ENCODE peak calls at places on chromosomes 16 and 17, in six cellular contexts. One of them, this sample, is unnamed.

GRCh38 chr17:4326608-4327007 is 39.9 kb downstream of the UBE2G1 start:
- DNase-seq in nucleus accumbens: no peak
- DNase-seq in activated CD8-positive, alpha-beta memory T cell treated with anti-CD3 and anti-CD28 coated beads for 48 hours: no peak
- DNase-seq in GM12864: no peak
- DNase-seq in HS-5: no peak
- DNase-seq in substantia nigra: no peak
- DNase-seq in this sample: no peak

GRCh38 chr17:39568710-39569109 is 39.0 kb downstream of the NEUROD2 start:
- DNase-seq in HS-5: no peak
- DNase-seq in activated CD8-positive, alpha-beta memory T cell treated with anti-CD3 and anti-CD28 coated beads for 48 hours: no peak
- DNase-seq in substantia nigra: no peak
- DNase-seq in nucleus accumbens: no peak
- DNase-seq in GM12864: no peak
- DNase-seq in this sample: no peak

GRCh38 chr17:80790021-80790765 is 201.4 kb upstream of the CHMP6 start:
- DNase-seq in GM12864: peak
- DNase-seq in HS-5: no peak
- DNase-seq in nucleus accumbens: no peak
- DNase-seq in activated CD8-positive, alpha-beta memory T cell treated with anti-CD3 and anti-CD28 coated beads for 48 hours: no peak
- DNase-seq in substantia nigra: no peak
- DNase-seq in this sample: no peak

GRCh38 chr17:49664706-49665211 is 13.1 kb downstream of the SPOP start:
- DNase-seq in nucleus accumbens: no peak
- DNase-seq in substantia nigra: no peak
- DNase-seq in activated CD8-positive, alpha-beta memory T cell treated with anti-CD3 and anti-CD28 coated beads for 48 hours: no peak
- DNase-seq in HS-5: no peak
- DNase-seq in GM12864: no peak
- DNase-seq in this sample: no peak

GRCh38 chr17:27319536-27320221 is 25.8 kb downstream of the WSB1 start:
- DNase-seq in substantia nigra: no peak
- DNase-seq in HS-5: no peak
- DNase-seq in GM12864: no peak
- DNase-seq in activated CD8-positive, alpha-beta memory T cell treated with anti-CD3 and anti-CD28 coated beads for 48 hours: no peak
- DNase-seq in nucleus accumbens: peak
- DNase-seq in this sample: no peak

GRCh38 chr17:40841246-40841645 is 18.8 kb upstream of the KRT10 start:
- DNase-seq in GM12864: no peak
- DNase-seq in nucleus accumbens: no peak
- DNase-seq in substantia nigra: no peak
- DNase-seq in HS-5: no peak
- DNase-seq in activated CD8-positive, alpha-beta memory T cell treated with anti-CD3 and anti-CD28 coated beads for 48 hours: no peak
- DNase-seq in this sample: no peak

GRCh38 chr17:72416054-72416691 is 295.4 kb downstream of the SOX9 start:
- DNase-seq in GM12864: no peak
- DNase-seq in nucleus accumbens: peak
- DNase-seq in HS-5: no peak
- DNase-seq in substantia nigra: no peak
- DNase-seq in activated CD8-positive, alpha-beta memory T cell treated with anti-CD3 and anti-CD28 coated beads for 48 hours: no peak
- DNase-seq in this sample: no peak

GRCh38 chr16:24116989-24117388 is 139.1 kb upstream of the CACNG3 start:
- DNase-seq in GM12864: no peak
- DNase-seq in HS-5: no peak
- DNase-seq in substantia nigra: no peak
- DNase-seq in activated CD8-positive, alpha-beta memory T cell treated with anti-CD3 and anti-CD28 coated beads for 48 hours: no peak
- DNase-seq in nucleus accumbens: no peak
- DNase-seq in this sample: no peak

GRCh38 chr17:41009301-41009760 is 403 bp upstream of the KRTAP3-1 start:
- DNase-seq in GM12864: no peak
- DNase-seq in activated CD8-positive, alpha-beta memory T cell treated with anti-CD3 and anti-CD28 coated beads for 48 hours: no peak
- DNase-seq in HS-5: no peak
- DNase-seq in nucleus accumbens: no peak
- DNase-seq in substantia nigra: no peak
- DNase-seq in this sample: no peak

GRCh38 chr17:44556114-44556853 is 1.0 kb upstream of the FZD2 start:
- DNase-seq in nucleus accumbens: no peak
- DNase-seq in GM12864: peak
- DNase-seq in HS-5: no peak
- DNase-seq in substantia nigra: no peak
- DNase-seq in activated CD8-positive, alpha-beta memory T cell treated with anti-CD3 and anti-CD28 coated beads for 48 hours: no peak
- DNase-seq in this sample: no peak

GRCh38 chr16:75305364-75306101 is 54.1 kb upstream of the BCAR1 start:
- DNase-seq in substantia nigra: no peak
- DNase-seq in activated CD8-positive, alpha-beta memory T cell treated with anti-CD3 and anti-CD28 coated beads for 48 hours: no peak
- DNase-seq in HS-5: peak
- DNase-seq in nucleus accumbens: no peak
- DNase-seq in GM12864: peak
- DNase-seq in this sample: peak

GRCh38 chr16:27174007-27174406 is 29.3 kb upstream of the KDM8 start:
- DNase-seq in activated CD8-positive, alpha-beta memory T cell treated with anti-CD3 and anti-CD28 coated beads for 48 hours: peak
- DNase-seq in nucleus accumbens: no peak
- DNase-seq in GM12864: no peak
- DNase-seq in substantia nigra: no peak
- DNase-seq in HS-5: no peak
- DNase-seq in this sample: no peak

GRCh38 chr16:3574195-3574594 is 3.0 kb downstream of the NLRC3 start:
- DNase-seq in GM12864: no peak
- DNase-seq in activated CD8-positive, alpha-beta memory T cell treated with anti-CD3 and anti-CD28 coated beads for 48 hours: no peak
- DNase-seq in nucleus accumbens: no peak
- DNase-seq in HS-5: no peak
- DNase-seq in substantia nigra: no peak
- DNase-seq in this sample: no peak

GRCh38 chr17:46818929-46819859 is 702 bp upstream of the WNT3 start:
- DNase-seq in nucleus accumbens: no peak
- DNase-seq in substantia nigra: no peak
- DNase-seq in activated CD8-positive, alpha-beta memory T cell treated with anti-CD3 and anti-CD28 coated beads for 48 hours: no peak
- DNase-seq in HS-5: no peak
- DNase-seq in GM12864: no peak
- DNase-seq in this sample: no peak

GRCh38 chr16:85440744-85441143 is 172.4 kb upstream of the GSE1 start:
- DNase-seq in activated CD8-positive, alpha-beta memory T cell treated with anti-CD3 and anti-CD28 coated beads for 48 hours: no peak
- DNase-seq in GM12864: no peak
- DNase-seq in nucleus accumbens: no peak
- DNase-seq in substantia nigra: no peak
- DNase-seq in HS-5: no peak
- DNase-seq in this sample: no peak

GRCh38 chr16:56732832-56733231 is 2.9 kb downstream of the NUP93 start:
- DNase-seq in HS-5: no peak
- DNase-seq in activated CD8-positive, alpha-beta memory T cell treated with anti-CD3 and anti-CD28 coated beads for 48 hours: no peak
- DNase-seq in GM12864: no peak
- DNase-seq in nucleus accumbens: no peak
- DNase-seq in substantia nigra: no peak
- DNase-seq in this sample: no peak

GRCh38 chr16:27080870-27081269 is 14.1 kb downstream of the C16orf82 start:
- DNase-seq in GM12864: no peak
- DNase-seq in nucleus accumbens: no peak
- DNase-seq in HS-5: peak
- DNase-seq in activated CD8-positive, alpha-beta memory T cell treated with anti-CD3 and anti-CD28 coated beads for 48 hours: no peak
- DNase-seq in substantia nigra: no peak
- DNase-seq in this sample: no peak

GRCh38 chr17:28641579-28641978 is 3.4 kb downstream of the BLTP2 start:
- DNase-seq in substantia nigra: no peak
- DNase-seq in HS-5: no peak
- DNase-seq in nucleus accumbens: no peak
- DNase-seq in activated CD8-positive, alpha-beta memory T cell treated with anti-CD3 and anti-CD28 coated beads for 48 hours: no peak
- DNase-seq in GM12864: no peak
- DNase-seq in this sample: no peak

GRCh38 chr16:30761427-30761927 is 385 bp downstream of the CFAP119 start:
- DNase-seq in nucleus accumbens: peak
- DNase-seq in GM12864: no peak
- DNase-seq in activated CD8-positive, alpha-beta memory T cell treated with anti-CD3 and anti-CD28 coated beads for 48 hours: no peak
- DNase-seq in HS-5: no peak
- DNase-seq in substantia nigra: no peak
- DNase-seq in this sample: no peak

GRCh38 chr16:75087040-75087979 is 29.3 kb downstream of the LDHD start:
- DNase-seq in activated CD8-positive, alpha-beta memory T cell treated with anti-CD3 and anti-CD28 coated beads for 48 hours: no peak
- DNase-seq in GM12864: no peak
- DNase-seq in nucleus accumbens: no peak
- DNase-seq in HS-5: no peak
- DNase-seq in substantia nigra: no peak
- DNase-seq in this sample: no peak

GRCh38 chr17:27577884-27578717 is 52.9 kb upstream of the LGALS9 start:
- DNase-seq in nucleus accumbens: no peak
- DNase-seq in activated CD8-positive, alpha-beta memory T cell treated with anti-CD3 and anti-CD28 coated beads for 48 hours: no peak
- DNase-seq in HS-5: no peak
- DNase-seq in substantia nigra: no peak
- DNase-seq in GM12864: no peak
- DNase-seq in this sample: no peak

GRCh38 chr16:51306116-51306515 is 155.0 kb upstream of the SALL1 start:
- DNase-seq in substantia nigra: no peak
- DNase-seq in nucleus accumbens: no peak
- DNase-seq in GM12864: no peak
- DNase-seq in activated CD8-positive, alpha-beta memory T cell treated with anti-CD3 and anti-CD28 coated beads for 48 hours: no peak
- DNase-seq in HS-5: no peak
- DNase-seq in this sample: no peak

GRCh38 chr17:75267403-75268232 is 3.4 kb downstream of the MIF4GD start:
- DNase-seq in nucleus accumbens: no peak
- DNase-seq in HS-5: no peak
- DNase-seq in GM12864: no peak
- DNase-seq in activated CD8-positive, alpha-beta memory T cell treated with anti-CD3 and anti-CD28 coated beads for 48 hours: no peak
- DNase-seq in substantia nigra: no peak
- DNase-seq in this sample: no peak

GRCh38 chr17:39225974-39226683 is 384 bp upstream of the STAC2 start:
- DNase-seq in HS-5: no peak
- DNase-seq in GM12864: no peak
- DNase-seq in substantia nigra: no peak
- DNase-seq in activated CD8-positive, alpha-beta memory T cell treated with anti-CD3 and anti-CD28 coated beads for 48 hours: peak
- DNase-seq in nucleus accumbens: peak
- DNase-seq in this sample: no peak

GRCh38 chr17:37392024-37392590 is 14.5 kb downstream of the ACACA start:
- DNase-seq in HS-5: peak
- DNase-seq in substantia nigra: no peak
- DNase-seq in activated CD8-positive, alpha-beta memory T cell treated with anti-CD3 and anti-CD28 coated beads for 48 hours: no peak
- DNase-seq in nucleus accumbens: no peak
- DNase-seq in GM12864: peak
- DNase-seq in this sample: peak

GRCh38 chr17:27345141-27345904 is 51.4 kb downstream of the WSB1 start:
- DNase-seq in substantia nigra: no peak
- DNase-seq in activated CD8-positive, alpha-beta memory T cell treated with anti-CD3 and anti-CD28 coated beads for 48 hours: no peak
- DNase-seq in HS-5: no peak
- DNase-seq in GM12864: no peak
- DNase-seq in nucleus accumbens: peak
- DNase-seq in this sample: peak

GRCh38 chr17:33012522-33013033 is 20.9 kb downstream of the SPACA3 start:
- DNase-seq in HS-5: peak
- DNase-seq in activated CD8-positive, alpha-beta memory T cell treated with anti-CD3 and anti-CD28 coated beads for 48 hours: no peak
- DNase-seq in GM12864: no peak
- DNase-seq in substantia nigra: no peak
- DNase-seq in nucleus accumbens: no peak
- DNase-seq in this sample: peak

GRCh38 chr16:9311303-9311954 is 220.0 kb downstream of the HAPSTR1 start:
- DNase-seq in substantia nigra: no peak
- DNase-seq in GM12864: no peak
- DNase-seq in activated CD8-positive, alpha-beta memory T cell treated with anti-CD3 and anti-CD28 coated beads for 48 hours: no peak
- DNase-seq in nucleus accumbens: peak
- DNase-seq in HS-5: no peak
- DNase-seq in this sample: no peak

GRCh38 chr16:24668481-24669001 is 60.9 kb upstream of the TNRC6A start:
- DNase-seq in GM12864: no peak
- DNase-seq in activated CD8-positive, alpha-beta memory T cell treated with anti-CD3 and anti-CD28 coated beads for 48 hours: peak
- DNase-seq in HS-5: no peak
- DNase-seq in nucleus accumbens: no peak
- DNase-seq in substantia nigra: no peak
- DNase-seq in this sample: peak

GRCh38 chr16:15509051-15509592 is 74.7 kb downstream of the BMERB1 start:
- DNase-seq in HS-5: no peak
- DNase-seq in activated CD8-positive, alpha-beta memory T cell treated with anti-CD3 and anti-CD28 coated beads for 48 hours: no peak
- DNase-seq in nucleus accumbens: no peak
- DNase-seq in substantia nigra: no peak
- DNase-seq in GM12864: no peak
- DNase-seq in this sample: no peak

GRCh38 chr17:33765871-33766270 is 472.8 kb upstream of the ASIC2 start:
- DNase-seq in activated CD8-positive, alpha-beta memory T cell treated with anti-CD3 and anti-CD28 coated beads for 48 hours: no peak
- DNase-seq in GM12864: no peak
- DNase-seq in substantia nigra: no peak
- DNase-seq in nucleus accumbens: no peak
- DNase-seq in HS-5: no peak
- DNase-seq in this sample: no peak

GRCh38 chr17:45241315-45242011 is 19.8 kb downstream of the FMNL1 start:
- DNase-seq in substantia nigra: no peak
- DNase-seq in activated CD8-positive, alpha-beta memory T cell treated with anti-CD3 and anti-CD28 coated beads for 48 hours: no peak
- DNase-seq in HS-5: no peak
- DNase-seq in GM12864: no peak
- DNase-seq in nucleus accumbens: peak
- DNase-seq in this sample: no peak

GRCh38 chr16:21300309-21301167 is 22.4 kb upstream of the CRYM start:
- DNase-seq in substantia nigra: peak
- DNase-seq in GM12864: peak
- DNase-seq in HS-5: peak
- DNase-seq in activated CD8-positive, alpha-beta memory T cell treated with anti-CD3 and anti-CD28 coated beads for 48 hours: peak
- DNase-seq in nucleus accumbens: peak
- DNase-seq in this sample: peak

GRCh38 chr17:65278050-65278819 is 141.1 kb downstream of the RGS9 start:
- DNase-seq in GM12864: no peak
- DNase-seq in HS-5: no peak
- DNase-seq in activated CD8-positive, alpha-beta memory T cell treated with anti-CD3 and anti-CD28 coated beads for 48 hours: no peak
- DNase-seq in nucleus accumbens: no peak
- DNase-seq in substantia nigra: no peak
- DNase-seq in this sample: no peak

GRCh38 chr16:87465306-87465705 is 27.5 kb downstream of the ZCCHC14 start:
- DNase-seq in HS-5: no peak
- DNase-seq in activated CD8-positive, alpha-beta memory T cell treated with anti-CD3 and anti-CD28 coated beads for 48 hours: no peak
- DNase-seq in substantia nigra: no peak
- DNase-seq in GM12864: no peak
- DNase-seq in nucleus accumbens: no peak
- DNase-seq in this sample: peak

GRCh38 chr16:23072769-23073549 is 76.3 kb downstream of the USP31 start:
- DNase-seq in activated CD8-positive, alpha-beta memory T cell treated with anti-CD3 and anti-CD28 coated beads for 48 hours: no peak
- DNase-seq in HS-5: no peak
- DNase-seq in substantia nigra: no peak
- DNase-seq in GM12864: no peak
- DNase-seq in nucleus accumbens: no peak
- DNase-seq in this sample: no peak

GRCh38 chr16:46621006-46621629 is at the start of gene SHCBP1:
- DNase-seq in nucleus accumbens: peak
- DNase-seq in activated CD8-positive, alpha-beta memory T cell treated with anti-CD3 and anti-CD28 coated beads for 48 hours: peak
- DNase-seq in GM12864: peak
- DNase-seq in HS-5: peak
- DNase-seq in substantia nigra: peak
- DNase-seq in this sample: peak

GRCh38 chr17:37488009-37488604 is 1.6 kb upstream of the DUSP14 start:
- DNase-seq in HS-5: peak
- DNase-seq in GM12864: no peak
- DNase-seq in substantia nigra: no peak
- DNase-seq in activated CD8-positive, alpha-beta memory T cell treated with anti-CD3 and anti-CD28 coated beads for 48 hours: no peak
- DNase-seq in nucleus accumbens: no peak
- DNase-seq in this sample: peak

GRCh38 chr16:405548-406506 is 4.1 kb downstream of the DECR2 start:
- DNase-seq in activated CD8-positive, alpha-beta memory T cell treated with anti-CD3 and anti-CD28 coated beads for 48 hours: no peak
- DNase-seq in GM12864: no peak
- DNase-seq in nucleus accumbens: no peak
- DNase-seq in substantia nigra: no peak
- DNase-seq in HS-5: no peak
- DNase-seq in this sample: no peak

This sample was measured in kidney epithelial cell.